ENCODE peak calls at places on chromosome 16, in four cellular contexts. G, P, C and A are unnamed samples.

GRCh38 chr16:27945233-27945975 is 118.1 kb downstream of the GSG1L start:
- DNase-seq in G (peak), P (no peak), C (no peak), A (no peak)

GRCh38 chr16:61306204-61306603 is 730.0 kb downstream of the CDH8 start:
- DNase-seq in G (no peak), P (no peak), C (no peak), A (no peak)

GRCh38 chr16:86991679-86992078 is 325.5 kb downstream of the C16orf95 start:
- DNase-seq in G (no peak), P (no peak), C (no peak), A (peak)

GRCh38 chr16:28863929-28864886 is 565 bp downstream of the SH2B1 start:
- DNase-seq in G (peak), P (peak), C (no peak), A (no peak)

GRCh38 chr16:48354877-48355585 is 30.2 kb downstream of the SIAH1 start:
- DNase-seq in G (no peak), P (no peak), C (no peak), A (no peak)

GRCh38 chr16:89507834-89508590 is at the start of gene SPG7:
- DNase-seq in G (peak), P (peak), C (peak), A (peak)

GRCh38 chr16:71675380-71675779 is 49.1 kb downstream of the PHLPP2 start:
- DNase-seq in G (no peak), P (no peak), C (no peak), A (no peak)

GRCh38 chr16:84042879-84043485 is 387 bp upstream of the SLC38A8 start:
- DNase-seq in G (peak), P (no peak), C (no peak), A (no peak)

GRCh38 chr16:31351937-31352315 is 3.0 kb upstream of the ITGAX start:
- DNase-seq in G (no peak), P (no peak), C (no peak), A (no peak)

GRCh38 chr16:69781118-69781517 is 19.0 kb downstream of the WWP2 start:
- DNase-seq in G (no peak), P (no peak), C (no peak), A (no peak)

GRCh38 chr16:69775535-69775934 is 13.4 kb downstream of the WWP2 start:
- DNase-seq in G (no peak), P (no peak), C (no peak), A (no peak)

GRCh38 chr16:69779724-69780123 is 17.6 kb downstream of the WWP2 start:
- DNase-seq in G (no peak), P (no peak), C (no peak), A (no peak)
- H3K27ac ChIP-seq in G (no peak), P (no peak), C (no peak), A (no peak)

DNA sequence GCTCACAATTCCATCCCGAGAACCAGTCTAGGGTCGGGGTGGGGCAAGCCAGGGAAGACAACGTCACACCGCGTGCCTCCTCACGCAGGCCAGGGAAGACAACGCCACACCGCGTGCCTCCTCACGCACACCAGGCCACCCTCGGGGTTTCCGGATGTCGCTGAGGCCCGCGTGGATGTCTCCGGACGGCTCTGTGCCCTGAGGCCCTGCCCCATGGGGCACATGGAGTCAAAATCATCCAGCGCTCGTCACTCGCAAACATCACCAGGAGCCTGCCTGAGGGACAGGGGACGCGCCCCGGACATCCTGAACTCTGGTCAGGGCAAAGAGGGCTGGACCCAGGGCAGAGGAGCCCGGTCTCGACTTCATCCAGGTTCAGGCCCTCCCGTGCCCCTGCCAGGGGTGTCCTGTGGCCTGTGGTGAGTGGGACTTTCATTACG is 3.7 kb downstream of the TMEM204 start:
- DNase-seq in G (no peak), P (no peak), C (no peak), A (no peak)
- H3K27ac ChIP-seq in G (no peak), P (no peak), C (no peak), A (no peak)

DNA sequence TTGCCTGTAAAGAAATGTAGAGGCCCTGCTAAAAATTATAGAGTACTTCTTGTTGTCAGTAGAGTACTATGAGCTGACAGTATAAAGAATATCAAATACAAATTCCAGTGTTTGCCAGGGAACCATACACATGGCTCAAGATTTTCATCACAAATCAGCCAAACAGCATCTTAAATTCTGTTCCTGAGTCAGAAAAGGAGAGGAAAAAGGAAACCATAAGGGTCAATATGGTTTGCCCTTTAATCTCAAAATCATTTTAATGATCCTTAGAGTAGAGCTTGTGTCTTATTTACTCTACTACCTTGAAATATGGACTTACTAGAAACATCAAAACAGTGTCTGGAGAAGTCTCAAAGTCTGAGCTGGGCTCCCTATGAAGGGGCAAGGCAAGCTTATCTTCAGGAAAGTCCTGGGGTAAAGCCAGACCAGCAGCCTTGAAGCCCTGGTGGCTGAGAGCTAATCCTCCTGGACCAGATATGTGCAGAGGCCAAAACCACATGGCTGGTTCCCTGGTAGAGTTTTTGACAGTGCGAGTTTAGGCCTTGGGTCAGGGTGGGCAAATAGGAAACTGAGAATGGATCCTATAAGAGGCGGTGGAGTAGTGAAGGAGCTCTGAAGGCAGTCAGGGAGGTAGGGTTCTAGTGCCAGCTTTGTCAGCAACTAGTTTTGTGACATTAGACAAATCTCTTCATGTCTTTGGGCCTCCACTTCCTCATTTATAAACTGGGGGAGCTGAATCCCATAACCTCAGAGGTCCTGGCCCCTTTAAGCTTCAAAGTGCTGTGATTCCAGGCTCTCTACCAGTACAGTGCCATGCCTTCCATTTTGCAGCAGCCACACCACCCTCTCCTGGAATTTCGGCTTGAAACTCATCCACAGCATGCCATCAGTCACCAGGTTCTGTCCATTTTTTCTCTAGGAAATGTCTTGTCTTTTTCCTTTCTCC is 38.9 kb downstream of the MRTFB start:
- DNase-seq in G (no peak), P (peak), C (no peak), A (no peak)
- H3K27ac ChIP-seq in G (no peak), P (no peak), C (no peak), A (no peak)

DNA sequence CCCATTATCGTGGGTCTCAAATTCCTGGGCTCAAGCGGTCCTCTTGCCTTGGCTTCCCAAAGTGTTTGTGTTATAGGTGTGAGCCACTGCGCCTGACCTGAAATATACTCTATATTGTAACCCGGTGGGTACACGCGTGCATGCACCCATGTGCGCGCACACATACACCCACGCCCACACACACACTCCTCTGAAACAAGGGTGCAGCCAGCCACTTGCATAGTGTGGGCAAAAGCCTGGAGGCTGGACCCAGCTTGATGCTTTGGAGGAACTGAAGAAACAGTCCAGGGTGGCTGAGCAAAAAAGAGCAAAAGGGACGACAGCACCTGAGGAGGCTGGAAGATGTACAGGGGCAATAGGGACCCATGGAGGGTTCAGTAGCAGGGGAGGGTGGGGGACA is 29.9 kb downstream of the NAGPA start:
- DNase-seq in G (no peak), P (no peak), C (no peak), A (no peak)
- H3K27ac ChIP-seq in G (no peak), P (no peak), C (no peak), A (no peak)

GRCh38 chr16:75248142-75248535 is 3.3 kb downstream of the BCAR1 start:
- DNase-seq in G (no peak), P (no peak), C (no peak), A (no peak)
- H3K27ac ChIP-seq in G (no peak), P (peak), C (no peak), A (no peak)

GRCh38 chr16:19003935-19004334 is 20.2 kb downstream of the TMC7 start:
- DNase-seq in G (no peak), P (no peak), C (no peak), A (no peak)

GRCh38 chr16:19001788-19002187 is 18.1 kb downstream of the TMC7 start:
- DNase-seq in G (no peak), P (peak), C (no peak), A (peak)

GRCh38 chr16:18999045-18999393 is 15.3 kb downstream of the TMC7 start:
- DNase-seq in G (no peak), P (no peak), C (no peak), A (no peak)
- H3K27ac ChIP-seq in G (no peak), P (no peak), C (no peak), A (peak)

DNA sequence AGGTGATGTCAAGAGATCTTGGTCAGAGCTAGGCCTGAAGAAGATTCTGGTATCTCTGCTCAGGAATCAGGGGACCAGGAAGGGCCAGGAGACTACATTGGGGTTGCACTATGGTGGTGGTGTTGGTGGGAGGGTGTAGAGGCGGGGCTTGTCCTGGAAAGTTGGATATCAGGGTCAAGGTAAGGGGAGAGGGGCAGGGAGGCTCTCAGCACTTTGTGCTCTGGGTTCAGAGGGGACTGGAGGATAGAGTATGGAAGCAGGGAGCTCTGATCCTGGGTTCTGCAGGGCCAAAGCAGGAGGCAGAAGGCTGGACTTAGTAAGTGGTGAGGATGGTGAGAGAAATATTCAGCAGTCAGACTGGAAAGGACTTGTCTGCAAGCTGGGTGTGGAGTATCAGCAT is 3.0 kb downstream of the NOL3 start:
- DNase-seq in G (no peak), P (no peak), C (no peak), A (no peak)
- H3K27ac ChIP-seq in G (no peak), P (no peak), C (no peak), A (no peak)

GRCh38 chr16:66681676-66682075 is 14.9 kb downstream of the CMTM4 start:
- DNase-seq in G (no peak), P (no peak), C (no peak), A (no peak)
- H3K27ac ChIP-seq in G (no peak), P (no peak), C (no peak), A (no peak)